ENCODE peak calls at places on chromosomes 1 and 21, in seven cellular contexts. K is pancreas, H is right atrium auricular region, C is transverse colon, T is hepatocyte, X is esophagus muscularis mucosa, S is mammary epithelial cell. U is an unnamed sample.

GRCh38 chr1:112721966-112722524 is 6.9 kb upstream of the PPM1J start:
- DNase-seq in X (no peak), T (no peak), S (no peak), C (no peak), K (no peak), H (peak), U (no peak)

GRCh38 chr1:80064524-80064923 is 1058.0 kb upstream of the ADGRL4 start:
- DNase-seq in S (peak), X (no peak), K (no peak), H (no peak), C (no peak), T (no peak), U (no peak)

GRCh38 chr1:43531453-43531905 is 796 bp downstream of the PTPRF start:
- DNase-seq in H (no peak), S (no peak), T (peak), K (peak), C (peak), X (no peak), U (no peak)

GRCh38 chr1:2879026-2879425 is 77.5 kb upstream of the TTC34 start:
- DNase-seq in H (no peak), T (no peak), S (no peak), C (no peak), X (no peak), K (no peak), U (no peak)

GRCh38 chr1:198734323-198735008 is 95.6 kb downstream of the PTPRC start:
- DNase-seq in S (no peak), C (no peak), T (no peak), X (no peak), K (no peak), H (no peak), U (no peak)

GRCh38 chr1:210697185-210697584 is 368.5 kb downstream of the HHAT start:
- DNase-seq in C (no peak), K (no peak), T (no peak), H (no peak), S (no peak), X (no peak), U (no peak)

GRCh38 chr1:77536813-77537212 is 145.6 kb downstream of the ZZZ3 start:
- DNase-seq in H (no peak), S (peak), K (no peak), T (no peak), C (no peak), X (no peak), U (no peak)

GRCh38 chr21:42375141-42375905 is 9.0 kb upstream of the TFF1 start:
- DNase-seq in S (no peak), K (peak), H (no peak), C (peak), X (no peak), T (no peak), U (no peak)

GRCh38 chr1:2882968-2883696 is 81.6 kb upstream of the TTC34 start:
- DNase-seq in S (no peak), C (no peak), X (no peak), K (no peak), H (no peak), T (no peak), U (no peak)

GRCh38 chr1:65846911-65847310 is 54.2 kb downstream of the PDE4B start:
- DNase-seq in K (no peak), H (no peak), C (no peak), X (no peak), S (no peak), T (no peak), U (no peak)

GRCh38 chr1:247360991-247361721 is 29.5 kb upstream of the ZNF496 start:
- DNase-seq in X (no peak), K (no peak), T (peak), H (peak), C (peak), S (no peak), U (peak)

GRCh38 chr1:175839678-175840669 is 96.6 kb upstream of the TNR start:
- DNase-seq in T (peak), H (no peak), K (no peak), C (peak), S (peak), X (peak), U (no peak)

GRCh38 chr21:37297364-37297763 is 30.2 kb upstream of the VPS26C start:
- DNase-seq in K (no peak), H (no peak), C (no peak), T (no peak), X (no peak), S (no peak), U (no peak)

GRCh38 chr1:54826226-54826816 is 25.2 kb upstream of the TTC22 start:
- DNase-seq in C (no peak), H (no peak), K (no peak), X (peak), T (no peak), S (no peak), U (no peak)

GRCh38 chr1:9247894-9248293 is 13.3 kb downstream of the H6PD start:
- DNase-seq in H (no peak), K (no peak), C (no peak), T (no peak), S (no peak), X (no peak), U (peak)

GRCh38 chr1:15965228-15965767 is 10.6 kb downstream of the ZBTB17 start:
- DNase-seq in H (no peak), X (no peak), K (no peak), C (no peak), S (peak), T (no peak), U (no peak)

GRCh38 chr1:27979151-27979858 is 19.5 kb downstream of the XKR8 start:
- DNase-seq in K (no peak), H (no peak), S (peak), T (peak), X (no peak), C (no peak), U (no peak)

GRCh38 chr1:27416387-27417111 is 24.1 kb downstream of the GPR3 start:
- DNase-seq in T (peak), S (peak), H (no peak), X (no peak), C (peak), K (no peak), U (no peak)

GRCh38 chr1:39960461-39960958 is 5.6 kb downstream of the MFSD2A start:
- DNase-seq in X (no peak), C (peak), K (peak), S (peak), H (no peak), T (no peak), U (no peak)

GRCh38 chr1:23638786-23639241 is 52.8 kb upstream of the RPL11 start:
- DNase-seq in C (no peak), S (no peak), K (no peak), X (no peak), H (no peak), T (no peak), U (no peak)

GRCh38 chr21:46144464-46145070 is 10.8 kb downstream of the FTCD start:
- DNase-seq in K (peak), X (no peak), H (no peak), C (no peak), T (no peak), S (no peak), U (peak)

GRCh38 chr1:59688976-59689375 is 125.8 kb upstream of the HOOK1 start:
- DNase-seq in C (no peak), H (no peak), S (no peak), K (no peak), T (no peak), X (no peak), U (no peak)

GRCh38 chr1:74368335-74368734 is 133.1 kb downstream of the TNNI3K start:
- DNase-seq in S (no peak), H (no peak), K (no peak), X (no peak), T (no peak), C (no peak), U (no peak)

GRCh38 chr1:207897188-207897587 is 13.7 kb downstream of the CD34 start:
- DNase-seq in T (no peak), H (no peak), K (no peak), X (no peak), C (no peak), S (no peak), U (no peak)

GRCh38 chr1:101996830-101997485 is at the start of gene OLFM3:
- DNase-seq in H (no peak), T (peak), K (peak), X (no peak), C (no peak), S (peak), U (peak)

GRCh38 chr1:187476671-187477070 is 647.9 kb downstream of the PLA2G4A start:
- DNase-seq in T (no peak), S (no peak), C (no peak), X (no peak), H (no peak), K (no peak), U (no peak)

GRCh38 chr1:151537112-151537511 is 3.0 kb upstream of the TUFT1 start:
- DNase-seq in H (no peak), K (no peak), X (no peak), S (peak), T (peak), C (no peak), U (no peak)

GRCh38 chr1:232292818-232293217 is 337.1 kb downstream of the SIPA1L2 start:
- DNase-seq in C (no peak), X (no peak), K (no peak), H (no peak), S (peak), T (no peak), U (no peak)
- H3K27ac ChIP-seq in C (no peak), X (peak), K (no peak), H (no peak), S (no peak), T (no peak), U (no peak)

GRCh38 chr1:48472747-48473146 is 743 bp upstream of the SPATA6 start:
- DNase-seq in S (no peak), C (no peak), H (no peak), T (no peak), X (no peak), K (no peak), U (no peak)
- H3K27ac ChIP-seq in S (peak), C (peak), H (peak), T (peak), X (peak), K (peak), U (peak)

GRCh38 chr1:85326851-85327250 is 50.4 kb upstream of the BCL10 start:
- DNase-seq in K (no peak), S (no peak), H (no peak), C (no peak), T (no peak), X (no peak), U (no peak)
- H3K27ac ChIP-seq in K (no peak), S (no peak), H (no peak), C (no peak), T (no peak), X (no peak), U (no peak)

GRCh38 chr1:117025568-117025967 is 24.0 kb downstream of the CD101 start:
- DNase-seq in S (no peak), X (peak), T (no peak), H (no peak), C (no peak), K (no peak), U (no peak)

GRCh38 chr1:117030271-117030877 is 28.8 kb downstream of the CD101 start:
- DNase-seq in T (no peak), H (no peak), K (no peak), S (no peak), C (no peak), X (peak), U (no peak)

GRCh38 chr1:117022089-117022488 is 20.5 kb downstream of the CD101 start:
- DNase-seq in X (peak), T (no peak), C (no peak), H (no peak), K (no peak), S (no peak), U (no peak)

GRCh38 chr1:117029690-117030089 is 28.1 kb downstream of the CD101 start:
- DNase-seq in C (no peak), X (no peak), H (no peak), K (no peak), T (no peak), S (no peak), U (no peak)

GRCh38 chr1:117026361-117026760 is 24.8 kb downstream of the CD101 start:
- DNase-seq in X (no peak), K (no peak), C (no peak), T (no peak), S (no peak), H (no peak), U (no peak)
- H3K27ac ChIP-seq in X (no peak), K (peak), C (no peak), T (no peak), S (no peak), H (no peak), U (no peak)